ENCODE peak calls at places on chromosomes 3 and 15, in six cellular contexts. X is GM12878, H is A549, C is upper lobe of left lung, D is K562, K is HepG2. Y is an unnamed sample. For H3K4me1, the result is how much of the 10 kb centered on the place peaks cover.

GRCh38 chr15:53829471-53829870 is 70.0 kb upstream of the WDR72 start:
- ATAC-seq in H (no peak), X (no peak), K (no peak), D (no peak), C (no peak), Y (no peak)

GRCh38 chr3:134928819-134929218 is 133.8 kb downstream of the EPHB1 start:
- ATAC-seq in K (no peak), H (no peak), D (no peak), X (no peak), C (no peak), Y (no peak)

GRCh38 chr3:112519424-112520001 is 20.2 kb upstream of the BTLA start:
- ATAC-seq in K (peak), H (peak), D (peak), X (peak), C (peak), Y (peak)

GRCh38 chr15:81595752-81596151 is 221.7 kb upstream of the TMC3 start:
- ATAC-seq in H (no peak), D (no peak), K (no peak), C (no peak), X (no peak), Y (no peak)

GRCh38 chr3:11247362-11247761 is 24.8 kb upstream of the ATG7 start:
- ATAC-seq in H (no peak), D (no peak), K (no peak), C (no peak), X (no peak), Y (no peak)

GRCh38 chr15:34470091-34470490 is 32.5 kb upstream of the GOLGA8A start:
- ATAC-seq in X (no peak), H (no peak), D (no peak), K (no peak), C (no peak), Y (no peak)

GRCh38 chr15:77508541-77509505 is 88.1 kb downstream of the HMG20A start:
- ATAC-seq in K (peak), H (no peak), D (no peak), C (peak), X (no peak), Y (no peak)

GRCh38 chr3:89179355-89179997 is 72.1 kb downstream of the EPHA3 start:
- ATAC-seq in K (no peak), C (no peak), H (no peak), D (no peak), X (peak), Y (no peak)

GRCh38 chr3:127951276-127951675 is 36.2 kb downstream of the KBTBD12 start:
- ATAC-seq in H (no peak), K (no peak), D (no peak), C (no peak), X (no peak), Y (no peak)

GRCh38 chr3:121436641-121437040 is 109.1 kb downstream of the POLQ start:
- ATAC-seq in C (no peak), X (no peak), D (no peak), H (no peak), K (no peak), Y (no peak)

GRCh38 chr3:187112934-187113793 is 26.1 kb downstream of the RPL39L start:
- ATAC-seq in C (peak), X (peak), K (peak), H (no peak), D (peak), Y (no peak)

GRCh38 chr3:187739125-187739560 is 6.1 kb downstream of the BCL6 start:
- ATAC-seq in X (no peak), K (peak), C (no peak), H (peak), D (no peak), Y (peak)

GRCh38 chr3:196677929-196678328 is 34.1 kb downstream of the CEP19 start:
- ATAC-seq in C (no peak), K (no peak), H (no peak), D (no peak), X (no peak), Y (no peak)

GRCh38 chr3:12743583-12743982 is 15.5 kb downstream of the TMEM40 start:
- ATAC-seq in X (no peak), K (no peak), H (no peak), D (no peak), C (no peak), Y (no peak)

GRCh38 chr3:75886971-75887526 is 101.7 kb upstream of the ZNF717 start:
- ATAC-seq in D (no peak), K (no peak), X (no peak), C (no peak), H (no peak), Y (no peak)

GRCh38 chr15:66646799-66647198 is 55.2 kb upstream of the SMAD6 start:
- ATAC-seq in D (no peak), H (no peak), X (no peak), K (no peak), C (no peak), Y (no peak)
- H3K4me1 ChIP-seq in D (under half), H (under half), X (under half), K (half or more), C (under half), Y (under half)

DNA sequence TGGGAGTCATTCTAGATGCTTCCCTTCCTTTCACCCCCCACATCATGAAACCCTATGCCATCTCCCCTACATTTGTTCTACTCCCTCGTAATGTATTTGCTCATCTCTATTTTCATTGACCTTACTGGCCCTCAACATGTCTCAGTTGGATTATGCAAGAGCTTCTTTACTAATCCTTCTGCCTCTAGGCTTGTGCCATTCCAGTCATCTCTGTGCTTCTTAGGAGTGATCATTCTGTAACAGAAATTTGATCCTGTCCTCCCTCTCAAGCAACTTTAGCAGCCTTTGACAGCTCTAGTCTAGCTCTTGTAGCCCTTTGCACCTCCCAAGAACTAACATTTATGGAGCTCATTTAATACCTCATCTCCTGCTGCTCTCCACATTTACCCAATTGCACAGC is 64.7 kb downstream of the ISL2 start:
- ATAC-seq in C (no peak), K (no peak), D (no peak), X (no peak), H (no peak), Y (no peak)
- TF ChIP-seq EP300 in C (no peak), K (no peak), D (no peak), X (no peak), H (no peak), Y (no peak)

DNA sequence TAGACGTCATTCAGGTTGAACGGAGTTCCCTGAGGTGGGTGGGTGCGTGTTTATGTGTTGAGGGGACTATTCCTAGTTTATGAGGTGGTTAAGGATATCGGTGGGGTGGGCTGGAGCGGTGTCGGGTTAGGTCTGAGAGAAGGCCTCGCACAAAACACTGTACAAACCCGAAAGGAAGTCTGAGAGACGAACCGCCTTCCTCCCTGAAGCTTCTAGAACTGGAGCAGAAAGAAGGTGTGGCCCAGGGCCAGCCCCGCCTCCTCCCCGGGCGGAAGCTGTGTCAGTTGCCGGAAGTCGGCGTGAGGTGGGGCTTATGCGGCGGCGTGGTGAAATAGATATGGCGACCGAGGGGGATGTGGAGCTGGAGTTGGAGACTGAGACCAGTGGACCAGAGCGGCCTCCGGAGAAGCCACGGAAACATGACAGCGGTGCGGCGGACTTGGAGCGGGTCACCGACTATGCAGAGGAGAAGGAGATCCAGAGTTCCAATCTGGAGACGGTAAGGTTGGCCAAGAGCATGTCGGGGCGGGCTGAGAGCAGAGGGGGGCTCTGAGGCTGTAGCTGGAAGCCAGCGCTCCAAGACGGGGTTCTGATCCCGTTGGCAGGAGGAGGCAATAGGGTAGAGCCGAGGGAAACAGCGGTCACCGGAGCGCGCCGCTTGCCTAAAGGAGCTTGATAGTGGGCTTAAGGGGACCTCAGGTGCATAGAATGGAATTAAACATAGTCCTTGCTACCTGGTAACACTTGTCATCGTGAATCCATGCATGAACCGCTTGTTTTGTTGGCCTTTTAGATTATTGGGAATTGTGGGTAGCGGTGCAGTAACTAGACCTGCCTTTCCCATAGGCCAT is at the start of gene HYPK:
- ATAC-seq in K (peak), H (peak), C (peak), X (peak), D (peak), Y (peak)
- H3K4me1 ChIP-seq in K (under half), H (under half), C (under half), X (under half), D (under half), Y (under half)

GRCh38 chr3:40876019-40876418 is 323.3 kb upstream of the CTNNB1 start:
- ATAC-seq in D (no peak), C (no peak), H (no peak), X (no peak), K (no peak), Y (no peak)

GRCh38 chr3:40875581-40875980 is 323.7 kb upstream of the CTNNB1 start:
- ATAC-seq in H (no peak), X (no peak), D (no peak), K (no peak), C (no peak), Y (no peak)

GRCh38 chr3:40877651-40878463 is 321.4 kb upstream of the CTNNB1 start:
- ATAC-seq in X (no peak), H (no peak), C (peak), D (no peak), K (peak), Y (peak)

GRCh38 chr3:40876496-40876895 is 322.8 kb upstream of the CTNNB1 start:
- ATAC-seq in C (no peak), K (no peak), D (no peak), X (no peak), H (no peak), Y (no peak)

GRCh38 chr3:40878464-40878905 is 320.8 kb upstream of the CTNNB1 start:
- ATAC-seq in D (no peak), X (no peak), H (no peak), C (no peak), K (no peak), Y (no peak)
- TF ChIP-seq EP300 in D (no peak), X (no peak), H (no peak), C (no peak), K (no peak), Y (no peak)

GRCh38 chr3:123386477-123387040 is 62.3 kb downstream of the ADCY5 start:
- ATAC-seq in D (no peak), X (no peak), H (no peak), K (no peak), C (no peak), Y (no peak)
- H3K4me1 ChIP-seq in D (under half), X (under half), H (under half), K (under half), C (under half), Y (half or more)

Y was measured in gastroesophageal sphincter.